ENCODE peak calls at places on chromosomes 11 and 22, in eight cellular contexts. T is uterus, R is suprapubic skin, H is IMR-90, W is stomach, A is tibial nerve, G is ovary, O is Peyer's patch. Y is an unnamed sample. For H3K36me3, the result is how much of the 10 kb centered on the place peaks cover.

GRCh38 chr11:44899959-44900358 is 50.7 kb downstream of the TP53I11 start:
- DNase-seq in W (no peak), A (no peak), G (no peak), T (no peak), R (no peak), H (peak), O (no peak), Y (no peak)

GRCh38 chr11:65672180-65672860 is 9.6 kb upstream of the RELA start:
- DNase-seq in T (no peak), H (no peak), G (no peak), R (no peak), O (no peak), W (no peak), A (no peak), Y (no peak)

GRCh38 chr11:14409891-14410290 is 50.9 kb upstream of the RRAS2 start:
- DNase-seq in H (no peak), G (no peak), R (no peak), T (no peak), O (no peak), A (no peak), W (no peak), Y (no peak)

GRCh38 chr11:63862923-63863322 is 24.0 kb downstream of the MARK2 start:
- DNase-seq in T (no peak), G (no peak), A (no peak), O (peak), R (no peak), H (no peak), W (peak), Y (no peak)

GRCh38 chr11:62130498-62131464 is 7.0 kb downstream of the INCENP start:
- DNase-seq in T (no peak), G (peak), H (no peak), R (peak), O (no peak), W (peak), A (no peak), Y (peak)

GRCh38 chr11:118961189-118961588 is 5.1 kb downstream of the UPK2 start:
- DNase-seq in R (no peak), O (no peak), G (no peak), A (no peak), T (no peak), W (no peak), H (no peak), Y (no peak)

GRCh38 chr11:61586792-61587430 is 6.0 kb upstream of the SYT7 start:
- DNase-seq in A (no peak), W (no peak), O (no peak), R (no peak), G (no peak), H (no peak), T (no peak), Y (no peak)

GRCh38 chr11:3984896-3985295 is 109.7 kb upstream of the RRM1 start:
- DNase-seq in R (no peak), G (no peak), O (no peak), A (no peak), H (peak), T (peak), W (no peak), Y (no peak)

GRCh38 chr22:42560781-42561180 is 7.0 kb downstream of the SERHL2 start:
- DNase-seq in O (no peak), A (no peak), G (no peak), T (no peak), H (no peak), W (no peak), R (no peak), Y (no peak)

GRCh38 chr11:96228472-96228871 is 114.5 kb downstream of the MAML2 start:
- DNase-seq in O (no peak), A (peak), H (peak), W (peak), G (peak), R (peak), T (peak), Y (no peak)

GRCh38 chr11:4393209-4394196 is at the start of gene TRIM21:
- DNase-seq in A (peak), H (peak), R (peak), W (peak), G (peak), T (peak), O (peak), Y (no peak)

GRCh38 chr11:9732453-9732852 is 68.6 kb downstream of the SWAP70 start:
- DNase-seq in T (no peak), A (no peak), R (no peak), W (no peak), O (no peak), H (no peak), G (no peak), Y (no peak)

GRCh38 chr11:132186193-132186592 is 815.8 kb downstream of the NTM start:
- DNase-seq in T (no peak), O (no peak), A (no peak), H (no peak), R (no peak), G (no peak), W (no peak), Y (no peak)

GRCh38 chr11:110710520-110711381 is 1.5 kb downstream of the ARHGAP20 start:
- DNase-seq in O (peak), H (peak), W (peak), T (peak), G (peak), A (peak), R (peak), Y (no peak)

GRCh38 chr11:86116386-86116726 is 47.5 kb upstream of the PICALM start:
- DNase-seq in T (no peak), R (no peak), A (no peak), H (peak), W (no peak), O (no peak), G (no peak), Y (no peak)

GRCh38 chr11:111557425-111558111 is 17.0 kb downstream of the LAYN start:
- DNase-seq in H (peak), W (no peak), O (no peak), G (no peak), A (no peak), T (no peak), R (no peak), Y (no peak)

GRCh38 chr11:103109818-103110388 is 677 bp downstream of the DYNC2H1 start:
- DNase-seq in H (no peak), G (peak), A (no peak), W (no peak), R (no peak), O (peak), T (peak), Y (no peak)

GRCh38 chr11:65204646-65205601 is 23.2 kb downstream of the CAPN1 start:
- DNase-seq in H (peak), R (no peak), W (peak), G (no peak), T (peak), A (no peak), O (no peak), Y (no peak)

GRCh38 chr11:12274056-12274455 is 103.3 kb upstream of the PARVA start:
- DNase-seq in O (no peak), T (no peak), H (no peak), W (no peak), A (no peak), R (peak), G (no peak), Y (no peak)

GRCh38 chr11:74936976-74937375 is 11.9 kb downstream of the XRRA1 start:
- DNase-seq in W (no peak), R (no peak), T (no peak), G (no peak), H (no peak), O (no peak), A (no peak), Y (no peak)
- H3K36me3 ChIP-seq in W (under half), R (half or more), T (under half), G (under half), H (under half), O (under half), A (under half), Y (under half)

GRCh38 chr22:33920927-33921575 is 775 bp upstream of the LARGE1 start:
- DNase-seq in T (peak), O (peak), G (peak), R (peak), W (peak), H (peak), A (peak), Y (peak)
- TF ChIP-seq POLR2A in T (peak), O (peak), G (peak), R (peak), W (no peak), H (peak), A (peak), Y (peak)

GRCh38 chr22:46575915-46576555 is 38.6 kb upstream of the CELSR1 start:
- DNase-seq in O (no peak), W (no peak), H (no peak), T (no peak), A (no peak), R (peak), G (no peak), Y (no peak)
- H3K27ac ChIP-seq in O (peak), W (peak), H (no peak), T (peak), A (peak), R (peak), G (no peak), Y (peak)

GRCh38 chr11:59654893-59655292 is 13.9 kb downstream of the PATL1 start:
- DNase-seq in A (no peak), R (no peak), O (no peak), W (no peak), T (no peak), H (no peak), G (no peak), Y (no peak)
- H3K36me3 ChIP-seq in A (half or more), R (half or more), O (under half), W (half or more), T (under half), H (half or more), G (under half), Y (under half)

GRCh38 chr11:76627541-76628082 is 42.9 kb downstream of the LRRC32 start:
- DNase-seq in R (no peak), O (peak), W (no peak), A (no peak), H (no peak), T (no peak), G (no peak), Y (peak)

GRCh38 chr11:76628408-76628947 is 42.1 kb downstream of the LRRC32 start:
- DNase-seq in G (no peak), T (no peak), O (peak), W (no peak), A (no peak), H (no peak), R (no peak), Y (no peak)

GRCh38 chr11:76629853-76630599 is 40.5 kb downstream of the LRRC32 start:
- DNase-seq in G (peak), O (peak), W (peak), T (peak), H (peak), R (peak), A (peak), Y (peak)

GRCh38 chr11:76630600-76630999 is 39.9 kb downstream of the LRRC32 start:
- DNase-seq in T (no peak), H (no peak), W (no peak), R (no peak), A (no peak), O (no peak), G (no peak), Y (no peak)

GRCh38 chr11:76629133-76629852 is 41.3 kb downstream of the LRRC32 start:
- DNase-seq in R (peak), H (peak), T (peak), O (peak), W (no peak), A (no peak), G (no peak), Y (peak)
- TF ChIP-seq POLR2A in R (no peak), H (no peak), T (peak), O (no peak), W (no peak), A (no peak), G (no peak), Y (no peak)

DNA sequence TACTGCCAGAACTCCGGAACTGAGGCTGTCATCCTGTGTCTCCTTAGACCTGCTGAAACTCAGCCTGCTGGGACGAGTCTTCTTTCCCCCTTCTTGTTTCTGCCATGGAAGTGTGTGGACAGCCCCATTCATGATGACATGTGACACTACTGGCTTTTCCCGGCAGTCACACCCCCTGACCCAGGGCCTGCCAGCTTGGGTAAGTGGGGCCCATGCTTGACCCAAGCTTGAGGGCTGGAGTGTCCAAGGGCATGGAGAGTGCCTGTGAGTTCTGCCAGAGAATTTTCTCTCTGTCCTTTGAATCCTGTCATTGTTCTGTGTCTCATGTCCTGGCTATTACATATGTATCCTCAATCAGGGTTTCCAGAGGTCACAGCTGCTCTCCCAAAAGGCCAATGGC is 73.1 kb downstream of the KIAA1671 start:
- DNase-seq in G (no peak), R (no peak), T (no peak), W (no peak), A (no peak), H (no peak), O (no peak), Y (no peak)
- H3K27ac ChIP-seq in G (no peak), R (peak), T (peak), W (no peak), A (peak), H (no peak), O (peak), Y (peak)

DNA sequence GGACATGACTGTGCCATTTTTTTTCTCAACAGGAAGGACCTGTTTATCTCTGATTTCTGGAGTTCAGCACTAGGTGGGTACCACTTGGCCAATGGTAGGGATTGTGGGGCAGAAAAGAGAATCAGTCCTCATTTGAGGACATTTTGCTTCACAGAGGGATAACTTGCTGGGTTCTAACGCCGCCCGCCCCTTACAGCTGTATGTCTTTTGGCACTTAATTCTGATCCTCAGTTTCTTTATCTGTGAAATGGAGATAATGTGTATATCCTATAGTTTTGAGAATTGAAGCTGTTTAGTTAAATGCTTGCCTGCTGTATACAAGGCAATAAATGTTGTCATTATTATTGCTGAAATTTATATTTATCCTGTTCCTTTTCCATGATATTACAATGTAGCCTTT is 2.3 kb downstream of the SRRD start:
- DNase-seq in A (no peak), H (no peak), T (no peak), O (no peak), G (no peak), W (no peak), R (no peak), Y (no peak)
- H3K36me3 ChIP-seq in A (under half), H (under half), T (under half), O (under half), G (under half), W (under half), R (under half), Y (under half)

Y was measured in vagina.